ENCODE peak calls at places on chromosomes 11 and 22, in six cellular contexts. G is HCT116, I is HepG2, E is H1, N is K562, V is GM12878. K is an unnamed sample. For H3K4me1, the result is how much of the 10 kb centered on the place peaks cover.

GRCh38 chr11:1771700-1772099 is 8.0 kb upstream of the CTSD start:
- DNase-seq in G (no peak), V (no peak), I (no peak), E (no peak), N (no peak), K (no peak)

GRCh38 chr22:29098296-29098695 is 25.5 kb downstream of the KREMEN1 start:
- DNase-seq in N (no peak), E (no peak), I (no peak), V (no peak), G (no peak), K (no peak)

GRCh38 chr11:72684236-72684912 is 10.2 kb upstream of the PDE2A start:
- DNase-seq in N (peak), E (no peak), V (no peak), G (peak), I (peak), K (no peak)

GRCh38 chr22:22092101-22092500 is 109.5 kb upstream of the TOP3B start:
- DNase-seq in E (no peak), G (no peak), V (no peak), N (no peak), I (no peak), K (no peak)

GRCh38 chr11:1202154-1202775 is 20.6 kb upstream of the MUC5B start:
- DNase-seq in N (peak), G (no peak), I (no peak), V (no peak), E (no peak), K (no peak)

GRCh38 chr22:30252411-30253204 is 6.0 kb upstream of the LIF start:
- DNase-seq in E (no peak), N (no peak), G (peak), V (no peak), I (no peak), K (no peak)

GRCh38 chr11:33778682-33779081 is 4.4 kb upstream of the FBXO3 start:
- DNase-seq in V (no peak), G (no peak), N (no peak), E (no peak), I (no peak), K (no peak)

GRCh38 chr11:36261094-36261493 is 28.1 kb downstream of the COMMD9 start:
- DNase-seq in I (no peak), E (no peak), G (no peak), V (no peak), N (no peak), K (no peak)

GRCh38 chr11:12860827-12861226 is 148.3 kb upstream of the RASSF10 start:
- DNase-seq in G (no peak), E (no peak), N (no peak), I (no peak), V (no peak), K (no peak)

GRCh38 chr11:33543823-33544222 is 156.8 kb downstream of the C11orf91 start:
- DNase-seq in V (no peak), G (no peak), E (no peak), I (no peak), N (no peak), K (no peak)

GRCh38 chr11:134841411-134841810 is 429.4 kb upstream of the B3GAT1 start:
- DNase-seq in N (no peak), E (no peak), G (no peak), I (no peak), V (no peak), K (no peak)

GRCh38 chr11:96390403-96390830 is 604 bp downstream of the JRKL start:
- DNase-seq in E (no peak), V (no peak), G (no peak), N (no peak), I (no peak), K (no peak)

GRCh38 chr11:59545179-59546020 is 34.1 kb downstream of the OR4D9 start:
- DNase-seq in E (no peak), G (peak), V (no peak), N (peak), I (no peak), K (no peak)

GRCh38 chr22:21865041-21865440 is 2.4 kb downstream of the MAPK1 start:
- DNase-seq in E (no peak), N (no peak), V (no peak), G (no peak), I (no peak), K (no peak)

GRCh38 chr22:43828711-43829447 is 16.8 kb upstream of the EFCAB6 start:
- DNase-seq in N (no peak), I (no peak), G (no peak), V (no peak), E (no peak), K (no peak)

GRCh38 chr11:94507485-94507884 is 4.8 kb upstream of the C11orf97 start:
- DNase-seq in N (no peak), V (no peak), I (no peak), E (no peak), G (no peak), K (no peak)

GRCh38 chr22:27681037-27681436 is 120.5 kb downstream of the MN1 start:
- DNase-seq in V (no peak), G (no peak), I (no peak), E (no peak), N (no peak), K (no peak)

GRCh38 chr22:24035296-24035695 is 24.2 kb downstream of the CABIN1 start:
- DNase-seq in I (no peak), V (no peak), G (no peak), N (no peak), E (no peak), K (no peak)

GRCh38 chr11:66070604-66071325 is 693 bp downstream of the PACS1 start:
- DNase-seq in V (no peak), I (no peak), G (no peak), E (no peak), N (peak), K (no peak)

GRCh38 chr11:57343825-57344224 is 5.7 kb downstream of the P2RX3 start:
- DNase-seq in V (no peak), I (no peak), N (no peak), G (no peak), E (no peak), K (no peak)

GRCh38 chr11:118002541-118003019 is 16.4 kb downstream of the IL10RA start:
- DNase-seq in V (no peak), I (no peak), N (peak), E (no peak), G (no peak), K (peak)

GRCh38 chr22:20180245-20180630 is 29.4 kb upstream of the CCDC188 start:
- DNase-seq in E (no peak), G (no peak), I (no peak), V (no peak), N (no peak), K (no peak)
- H3K4me1 ChIP-seq in E (under half), G (under half), I (under half), V (under half), N (under half), K (under half)

DNA sequence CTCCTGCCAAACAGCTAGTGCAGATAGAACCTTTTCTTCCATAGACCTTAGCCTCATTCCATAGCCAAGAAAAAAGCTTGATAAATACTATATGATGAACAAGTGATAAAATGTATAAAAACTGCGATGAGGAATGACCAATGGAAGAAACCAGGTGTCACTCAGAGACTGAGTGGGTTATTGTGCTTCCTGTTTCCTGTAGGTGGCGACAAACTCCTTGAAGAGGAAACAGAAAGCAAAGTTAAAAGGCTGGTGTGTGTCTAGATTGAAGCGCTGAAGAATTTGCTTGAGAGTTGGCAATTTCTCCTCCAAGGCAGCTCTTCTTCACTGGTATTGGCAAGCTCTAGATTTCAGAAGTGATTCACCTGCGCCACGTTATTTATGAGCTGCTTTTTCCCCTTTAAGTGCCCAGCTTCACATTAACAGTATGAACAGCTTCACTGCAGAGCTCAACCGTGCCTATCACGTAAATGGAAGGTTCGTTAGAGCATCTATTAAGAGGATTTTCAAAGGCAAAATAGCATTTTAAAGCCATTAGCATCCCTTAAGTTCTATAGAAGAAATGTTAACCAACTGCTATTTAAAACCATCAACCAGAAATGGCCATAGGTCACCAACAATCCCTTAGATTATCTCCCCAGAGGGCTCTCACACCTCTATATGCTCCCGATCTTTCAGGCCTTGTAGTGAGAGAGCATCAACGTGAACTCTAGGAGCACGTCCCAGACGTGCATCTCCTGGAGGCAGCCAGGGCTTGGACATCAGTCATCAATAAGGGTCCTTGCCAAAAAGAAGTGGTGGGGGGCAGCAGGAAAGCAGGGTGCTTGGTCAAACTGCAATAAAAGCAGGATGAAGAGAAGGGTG is 179.4 kb downstream of the CADM1 start:
- DNase-seq in I (peak), E (peak), N (peak), V (peak), G (no peak), K (peak)
- TF ChIP-seq ZNF274 in I (no peak), E (no peak), N (no peak), V (no peak), G (no peak), K (no peak)

DNA sequence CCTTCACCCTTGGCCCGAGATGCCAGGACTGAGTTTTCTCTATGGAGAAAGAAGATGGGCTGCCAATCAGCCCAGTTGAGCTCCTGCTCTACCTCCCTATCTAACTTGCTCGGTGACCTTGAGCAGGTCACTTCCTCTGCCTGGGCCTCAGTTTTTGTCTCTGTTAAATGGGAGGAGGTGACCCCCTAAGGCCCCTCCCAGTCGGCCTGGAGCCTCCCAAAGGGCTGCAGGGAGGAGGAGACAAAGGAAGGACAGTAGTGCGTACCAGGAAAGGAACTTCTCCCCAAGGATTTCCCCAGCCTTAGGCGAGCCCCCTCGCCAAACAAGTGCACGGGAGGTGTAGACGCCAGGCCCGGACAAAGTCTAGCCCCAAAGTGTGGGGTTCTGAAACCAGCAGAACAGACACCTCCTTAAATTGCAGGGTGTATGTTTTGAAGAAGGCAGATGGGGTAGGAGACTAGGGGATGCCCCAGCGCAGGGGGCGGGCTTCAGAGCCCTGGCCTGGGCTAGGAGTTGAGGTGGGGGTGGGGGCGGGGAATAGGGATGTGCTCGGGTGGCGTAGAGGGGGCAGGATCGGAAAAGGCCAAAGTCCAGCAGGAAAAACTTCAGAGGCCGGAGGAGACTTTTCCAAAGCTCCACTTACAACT is 1.0 kb downstream of the CBX7 start:
- DNase-seq in E (no peak), N (no peak), I (no peak), G (no peak), V (no peak), K (no peak)
- H3K4me1 ChIP-seq in E (under half), N (under half), I (under half), G (under half), V (under half), K (under half)

GRCh38 chr11:44564653-44565007 is 833 bp upstream of the CD82 start:
- DNase-seq in V (no peak), E (no peak), G (no peak), I (no peak), N (peak), K (no peak)
- TF ChIP-seq ZNF274 in V (no peak), E (no peak), G (no peak), I (no peak), N (no peak), K (no peak)

K was measured in NT2/D1.